ENCODE peak calls at places on chromosomes 16 and 17, in nine cellular contexts. I is MM.1S, L is breast epithelium, P is cardiac muscle cell, B is A549, M is stomach, F is tibial nerve, S is ovary, Z is heart right ventricle. N is an unnamed sample.

GRCh38 chr16:19555938-19556778 is 655 bp downstream of the VPS35L start:
- DNase-seq in M (no peak), P (peak; percentile 14), S (no peak), F (no peak), L (no peak), I (peak; percentile 77), Z (peak; percentile 13), B (peak; percentile 41), N (no peak)

GRCh38 chr17:31321481-31321880 is at the start of gene EVI2A:
- DNase-seq in L (no peak), M (no peak), B (no peak), S (no peak), F (no peak), I (peak; percentile 97), Z (peak; percentile 16), P (no peak), N (no peak)

GRCh38 chr17:49845210-49845782 is 2.6 kb downstream of the TAC4 start:
- DNase-seq in S (peak; percentile 53), F (no peak), P (peak; percentile 42), Z (peak; percentile 85), M (no peak), B (no peak), I (no peak), L (no peak), N (no peak)

GRCh38 chr17:57762375-57762916 is 17.3 kb upstream of the CCDC182 start:
- DNase-seq in S (no peak), L (no peak), M (no peak), F (no peak), Z (no peak), I (no peak), B (no peak), P (no peak), N (no peak)

GRCh38 chr17:28033972-28034714 is 8.3 kb upstream of the NLK start:
- DNase-seq in I (no peak), P (no peak), L (no peak), Z (peak; percentile 17), F (no peak), B (no peak), M (no peak), S (no peak), N (no peak)

GRCh38 chr16:83806036-83806435 is 1.7 kb upstream of the HSBP1 start:
- DNase-seq in M (no peak), F (no peak), I (no peak), B (no peak), Z (no peak), L (no peak), P (no peak), S (no peak), N (no peak)

GRCh38 chr16:83200005-83200779 is 573.4 kb downstream of the CDH13 start:
- DNase-seq in S (no peak), L (no peak), Z (peak; percentile 5), F (no peak), B (no peak), I (no peak), M (no peak), P (peak; percentile 28), N (no peak)

GRCh38 chr17:42682400-42683384 is at the start of gene CNTNAP1:
- DNase-seq in M (peak; percentile 51), I (peak; percentile 60), L (no peak), F (no peak), P (peak; percentile 83), Z (peak; percentile 50), B (peak; percentile 77), S (peak; percentile 80), N (peak; percentile 75)

GRCh38 chr17:31605761-31606160 is 214.3 kb downstream of the RAB11FIP4 start:
- DNase-seq in Z (no peak), B (no peak), L (peak; percentile 14), S (no peak), I (no peak), P (no peak), M (no peak), F (no peak), N (no peak)

GRCh38 chr16:69865701-69866100 is 85.4 kb upstream of the CLEC18A start:
- DNase-seq in P (peak; percentile 65), B (no peak), Z (peak; percentile 23), M (peak; percentile 51), I (no peak), S (no peak), L (no peak), F (no peak), N (no peak)

GRCh38 chr17:69485901-69486643 is 71.6 kb downstream of the MAP2K6 start:
- DNase-seq in S (no peak), Z (no peak), I (no peak), B (no peak), P (no peak), L (no peak), M (no peak), F (no peak), N (no peak)

GRCh38 chr17:18315498-18316360 is 636 bp downstream of the SMCR8 start:
- DNase-seq in I (peak; percentile 20), S (no peak), Z (no peak), B (no peak), M (no peak), P (no peak), F (no peak), L (no peak), N (no peak)

GRCh38 chr16:88511060-88511459 is 58.0 kb downstream of the ZFPM1 start:
- DNase-seq in S (no peak), B (no peak), I (no peak), F (no peak), L (no peak), Z (no peak), M (no peak), P (no peak), N (no peak)

GRCh38 chr16:71746442-71747046 is 22.0 kb upstream of the PHLPP2 start:
- DNase-seq in F (no peak), Z (no peak), P (peak; percentile 44), B (peak; percentile 53), I (peak; percentile 60), M (no peak), S (no peak), L (no peak), N (no peak)

GRCh38 chr17:28755486-28755885 is 11.7 kb downstream of the TRAF4 start:
- DNase-seq in S (no peak), P (no peak), M (no peak), L (no peak), I (no peak), B (no peak), Z (no peak), F (no peak), N (no peak)

GRCh38 chr16:88649195-88649923 is 1.5 kb downstream of the CYBA start:
- DNase-seq in P (no peak), M (no peak), B (no peak), I (no peak), S (no peak), Z (no peak), L (no peak), F (no peak), N (no peak)

GRCh38 chr16:77171750-77172635 is 19.0 kb upstream of the MON1B start:
- DNase-seq in I (peak; percentile 28), L (no peak), B (peak; percentile 65), F (no peak), S (no peak), Z (peak; percentile 44), M (no peak), P (peak; percentile 76), N (no peak)

GRCh38 chr17:48330386-48330785 is 99.6 kb downstream of the SKAP1 start:
- DNase-seq in Z (no peak), P (no peak), F (no peak), M (no peak), B (no peak), I (no peak), L (no peak), S (no peak), N (no peak)

GRCh38 chr16:83953796-83954576 is 946 bp downstream of the OSGIN1 start:
- DNase-seq in F (no peak), Z (no peak), S (no peak), L (no peak), M (no peak), P (peak; percentile 34), I (peak; percentile 66), B (peak; percentile 78), N (no peak)

GRCh38 chr16:77723108-77723514 is 797 bp downstream of the NUDT7 start:
- DNase-seq in Z (peak; percentile 22), F (no peak), P (peak; percentile 2), I (peak; percentile 73), S (peak; percentile 16), B (no peak), L (no peak), M (no peak), N (no peak)

GRCh38 chr16:86762035-86762550 is 183.7 kb downstream of the FOXL1 start:
- DNase-seq in M (no peak), S (no peak), I (no peak), P (no peak), Z (no peak), L (no peak), F (no peak), B (no peak), N (no peak)

GRCh38 chr16:11734025-11734652 is 8.5 kb downstream of the TXNDC11 start:
- DNase-seq in L (no peak), B (no peak), P (no peak), M (no peak), Z (peak; percentile 39), F (no peak), I (peak; percentile 70), S (peak; percentile 44), N (no peak)
- H3K4me1 ChIP-seq in L (peaks cover 9% of the 10 kb centered on the region), B (peaks cover 10% of the 10 kb centered on the region), P (peaks cover 27% of the 10 kb centered on the region), M (peaks cover 76% of the 10 kb centered on the region), Z (peaks cover 36% of the 10 kb centered on the region), F (peaks cover 4% of the 10 kb centered on the region), I (peaks cover 26% of the 10 kb centered on the region), S (peaks cover 17% of the 10 kb centered on the region), N (peaks cover 51% of the 10 kb centered on the region)

DNA sequence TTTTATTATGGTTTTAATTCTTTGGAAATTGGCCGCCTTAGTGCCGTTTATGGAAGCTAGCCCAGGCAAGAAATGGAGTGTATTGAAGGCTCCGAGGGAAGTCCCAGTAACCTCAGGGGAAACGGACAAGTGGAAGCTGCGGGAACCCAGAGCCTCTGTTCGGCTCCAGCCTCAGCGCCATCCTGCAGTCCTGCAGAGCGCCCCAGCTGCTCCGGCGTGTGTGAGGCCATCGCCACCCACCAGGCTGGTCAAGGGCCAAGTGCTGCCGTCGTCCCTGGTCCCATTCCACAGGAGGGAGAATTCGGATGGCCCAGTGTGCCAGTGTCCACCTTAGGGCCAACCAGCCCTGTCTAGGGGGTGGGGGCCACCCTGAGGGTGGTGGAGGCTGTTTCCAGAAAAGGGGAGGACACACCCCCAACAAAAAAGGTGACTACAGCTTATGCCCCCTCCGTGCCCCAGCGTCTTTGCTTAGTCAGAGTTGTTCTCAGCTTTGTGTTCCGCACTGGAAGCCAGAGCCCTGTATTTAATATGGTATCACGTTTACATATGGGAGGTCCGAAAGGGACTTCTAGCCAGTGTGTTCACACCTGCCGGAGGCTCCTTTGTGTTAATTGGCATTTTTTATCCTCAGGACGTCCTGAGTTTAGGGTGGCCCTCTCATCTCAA is 13.0 kb downstream of the MGRN1 start:
- DNase-seq in F (no peak), P (no peak), S (no peak), B (no peak), I (no peak), Z (no peak), L (no peak), M (no peak), N (no peak)
- H3K4me1 ChIP-seq in F (peaks cover 11% of the 10 kb centered on the region), P (no peaks in the 10 kb centered on the region), S (no peaks in the 10 kb centered on the region), B (no peaks in the 10 kb centered on the region), I (no peaks in the 10 kb centered on the region), Z (peaks cover 14% of the 10 kb centered on the region), L (peaks cover 4% of the 10 kb centered on the region), M (peaks cover 28% of the 10 kb centered on the region), N (peaks cover 9% of the 10 kb centered on the region)

GRCh38 chr17:82933911-82934310 is 94.1 kb upstream of the ZNF750 start:
- DNase-seq in P (no peak), F (no peak), I (no peak), L (no peak), B (no peak), M (peak; percentile 17), S (peak; percentile 12), Z (no peak), N (peak; percentile 56)
- H3K4me1 ChIP-seq in P (no peaks in the 10 kb centered on the region), F (peaks cover 12% of the 10 kb centered on the region), I (no peaks in the 10 kb centered on the region), L (no peaks in the 10 kb centered on the region), B (no peaks in the 10 kb centered on the region), M (no peaks in the 10 kb centered on the region), S (peaks cover 5% of the 10 kb centered on the region), Z (no peaks in the 10 kb centered on the region), N (no peaks in the 10 kb centered on the region)

GRCh38 chr16:28989363-28989762 is 4.5 kb downstream of the LAT start:
- DNase-seq in B (no peak), L (no peak), M (no peak), F (no peak), Z (no peak), S (no peak), P (no peak), I (no peak), N (no peak)
- H3K4me1 ChIP-seq in B (peaks cover 8% of the 10 kb centered on the region), L (no peaks in the 10 kb centered on the region), M (no peaks in the 10 kb centered on the region), F (no peaks in the 10 kb centered on the region), Z (no peaks in the 10 kb centered on the region), S (peaks cover 3% of the 10 kb centered on the region), P (no peaks in the 10 kb centered on the region), I (peaks cover 8% of the 10 kb centered on the region), N (no peaks in the 10 kb centered on the region)